ENCODE peak calls at places on chromosome 1, in four cellular contexts. H is glutamatergic neuron; R is endothelial cell; P is activated T-helper 1 cell treated with anti-CD3 and anti-CD28 coated beads, Interleukin-2, amount 50 U/mL, for 16 hours. S is an unnamed sample.
A peak's percentile ranks its signal among the peaks of the same experiment; 100 is the strongest.

GRCh38 chr1:89993541-89993940 is 1.4 kb upstream of the ZNF326 start:
- DNase-seq in H (no peak), R (no peak), P (no peak), S (no peak)

GRCh38 chr1:55815745-55816455 is 600.7 kb upstream of the USP24 start:
- DNase-seq in H (no peak), R (no peak), P (no peak), S (no peak)

GRCh38 chr1:61055110-61055614 is 27.2 kb upstream of the NFIA start:
- DNase-seq in H (no peak), R (no peak), P (no peak), S (no peak)

GRCh38 chr1:47235822-47236221 is 3.8 kb upstream of the TAL1 start:
- DNase-seq in H (no peak), R (no peak), P (no peak), S (no peak)

GRCh38 chr1:15557594-15557993 is 27.3 kb downstream of the AGMAT start:
- DNase-seq in H (no peak), R (no peak), P (no peak), S (no peak)

GRCh38 chr1:109493805-109494539 is at the start of gene CYB561D1:
- DNase-seq in H (peak; percentile 92), R (peak; percentile 98), P (peak; percentile 85), S (peak; percentile 92)

GRCh38 chr1:219959540-219960208 is 31.3 kb upstream of the SLC30A10 start:
- DNase-seq in H (no peak), R (no peak), P (no peak), S (no peak)

GRCh38 chr1:93591833-93592635 is 89.6 kb downstream of the BCAR3 start:
- DNase-seq in H (peak; percentile 81), R (no peak), P (no peak), S (peak; percentile 76)

GRCh38 chr1:43868741-43869067 is 64.9 kb upstream of the ARTN start:
- DNase-seq in H (no peak), R (no peak), P (no peak), S (no peak)

GRCh38 chr1:30148676-30149075 is 574.7 kb downstream of the MATN1 start:
- DNase-seq in H (no peak), R (no peak), P (no peak), S (no peak)

GRCh38 chr1:32886012-32886827 is at the start of gene HPCA:
- DNase-seq in H (peak; percentile 80), R (peak; percentile 93), P (no peak), S (peak; percentile 68)

GRCh38 chr1:46166521-46167462 is 8.1 kb upstream of the TSPAN1 start:
- DNase-seq in H (no peak), R (no peak), P (no peak), S (peak; percentile 78)

GRCh38 chr1:215631040-215631439 is 63.9 kb downstream of the KCTD3 start:
- DNase-seq in H (no peak), R (no peak), P (no peak), S (no peak)

GRCh38 chr1:238916828-238917227 is 469.5 kb upstream of the CHRM3 start:
- DNase-seq in H (no peak), R (no peak), P (no peak), S (no peak)

S was measured in lower lobe of right lung.